ENCODE peak calls at places on chromosomes 5 and 9, in ten cellular contexts. L is T follicular helper cell, E is dermis blood vessel endothelial cell, M is DMS153, T is HTR-8/SVneo, J is sciatic nerve, K is HL-60, C is retinal pigment epithelial cell, P is SW480, B is psoas muscle. N is an unnamed sample.

GRCh38 chr5:137743031-137743640 is 7.2 kb upstream of the KLHL3 start:
- DNase-seq in L (peak; percentile 56), E (peak; percentile 90), M (peak; percentile 33), T (peak; percentile 54), J (no peak), K (no peak), C (no peak), P (peak; percentile 79), B (no peak), N (peak; percentile 48)

GRCh38 chr5:77850536-77851228 is 74.5 kb upstream of the TBCA start:
- DNase-seq in L (no peak), E (peak; percentile 4), M (no peak), T (no peak), J (no peak), K (no peak), C (no peak), P (no peak), B (no peak), N (no peak)

GRCh38 chr5:179407191-179408175 is 62.2 kb upstream of the ADAMTS2 start:
- DNase-seq in L (no peak), E (no peak), M (no peak), T (no peak), J (no peak), K (no peak), C (no peak), P (no peak), B (no peak), N (no peak)

GRCh38 chr5:6705088-6705487 is 8.1 kb upstream of the TENT4A start:
- DNase-seq in L (no peak), E (peak; percentile 39), M (no peak), T (no peak), J (no peak), K (no peak), C (no peak), P (no peak), B (no peak), N (no peak)

GRCh38 chr5:160496784-160497183 is 75.1 kb downstream of the PTTG1 start:
- DNase-seq in L (no peak), E (no peak), M (no peak), T (no peak), J (no peak), K (no peak), C (no peak), P (no peak), B (no peak), N (no peak)

GRCh38 chr9:22240619-22241018 is 206.0 kb upstream of the DMRTA1 start:
- DNase-seq in L (no peak), E (peak; percentile 43), M (no peak), T (no peak), J (no peak), K (no peak), C (no peak), P (no peak), B (no peak), N (no peak)

GRCh38 chr9:83933804-83934203 is 12.6 kb upstream of the KIF27 start:
- DNase-seq in L (no peak), E (no peak), M (no peak), T (no peak), J (no peak), K (peak; percentile 70), C (no peak), P (no peak), B (peak; percentile 68), N (no peak)

GRCh38 chr5:54243483-54244080 is 66.8 kb downstream of the ARL15 start:
- DNase-seq in L (peak; percentile 3), E (peak; percentile 65), M (no peak), T (peak; percentile 41), J (no peak), K (no peak), C (no peak), P (peak; percentile 24), B (no peak), N (no peak)

GRCh38 chr5:10319202-10319851 is 11.6 kb upstream of the CMBL start:
- DNase-seq in L (no peak), E (no peak), M (no peak), T (no peak), J (peak; percentile 43), K (no peak), C (no peak), P (no peak), B (peak; percentile 78), N (no peak)

GRCh38 chr9:127629468-127630081 is 17.5 kb downstream of the STXBP1 start:
- DNase-seq in L (no peak), E (peak; percentile 38), M (no peak), T (no peak), J (peak; percentile 53), K (no peak), C (no peak), P (no peak), B (no peak), N (no peak)

GRCh38 chr5:115366223-115366622 is 69.8 kb upstream of the CCDC112 start:
- DNase-seq in L (no peak), E (peak; percentile 98), M (no peak), T (peak; percentile 86), J (no peak), K (no peak), C (peak; percentile 96), P (peak; percentile 68), B (peak; percentile 59), N (no peak)

GRCh38 chr5:124888050-124888506 is 141.6 kb upstream of the ZNF608 start:
- DNase-seq in L (no peak), E (no peak), M (no peak), T (no peak), J (no peak), K (no peak), C (no peak), P (peak; percentile 39), B (no peak), N (no peak)

GRCh38 chr9:26086396-26086795 is 408.2 kb upstream of the TUSC1 start:
- DNase-seq in L (no peak), E (no peak), M (no peak), T (no peak), J (no peak), K (no peak), C (no peak), P (no peak), B (no peak), N (no peak)

GRCh38 chr9:135914921-135915320 is 7.6 kb upstream of the CAMSAP1 start:
- DNase-seq in L (no peak), E (peak; percentile 59), M (no peak), T (no peak), J (no peak), K (no peak), C (no peak), P (no peak), B (no peak), N (no peak)

GRCh38 chr9:35852876-35853865 is 17.0 kb downstream of the OR13J1 start:
- DNase-seq in L (no peak), E (no peak), M (no peak), T (no peak), J (peak; percentile 47), K (no peak), C (no peak), P (no peak), B (no peak), N (no peak)

GRCh38 chr5:1037671-1038416 is 29.2 kb downstream of the NKD2 start:
- DNase-seq in L (no peak), E (no peak), M (no peak), T (no peak), J (no peak), K (no peak), C (no peak), P (no peak), B (peak; percentile 50), N (peak; percentile 34)

GRCh38 chr5:127060470-127060985 is 12.8 kb downstream of the C5orf63 start:
- DNase-seq in L (no peak), E (no peak), M (no peak), T (no peak), J (no peak), K (no peak), C (no peak), P (no peak), B (no peak), N (no peak)

GRCh38 chr9:16303506-16303905 is 567.0 kb downstream of the BNC2 start:
- DNase-seq in L (no peak), E (no peak), M (no peak), T (no peak), J (no peak), K (no peak), C (no peak), P (no peak), B (no peak), N (no peak)

GRCh38 chr5:1437452-1437851 is 7.8 kb downstream of the SLC6A3 start:
- DNase-seq in L (no peak), E (peak; percentile 54), M (peak; percentile 52), T (peak; percentile 83), J (no peak), K (no peak), C (no peak), P (peak; percentile 84), B (no peak), N (no peak)

GRCh38 chr5:38438757-38439156 is 117.7 kb downstream of the LIFR start:
- DNase-seq in L (no peak), E (no peak), M (no peak), T (no peak), J (no peak), K (no peak), C (no peak), P (no peak), B (no peak), N (no peak)

GRCh38 chr9:129568560-129569505 is 52.1 kb downstream of the C9orf50 start:
- DNase-seq in L (peak; percentile 12), E (peak; percentile 21), M (no peak), T (no peak), J (peak; percentile 85), K (no peak), C (no peak), P (peak; percentile 76), B (peak; percentile 67), N (no peak)

GRCh38 chr5:137194300-137194699 is 304.8 kb downstream of the SPOCK1 start:
- DNase-seq in L (no peak), E (no peak), M (no peak), T (no peak), J (no peak), K (no peak), C (no peak), P (no peak), B (no peak), N (no peak)

GRCh38 chr5:142753114-142753764 is 16.9 kb upstream of the ARHGAP26 start:
- DNase-seq in L (no peak), E (peak; percentile 55), M (no peak), T (no peak), J (no peak), K (no peak), C (no peak), P (no peak), B (peak; percentile 81), N (no peak)

GRCh38 chr5:160175438-160176218 is 53.7 kb upstream of the FABP6 start:
- DNase-seq in L (no peak), E (no peak), M (no peak), T (peak; percentile 34), J (peak; percentile 66), K (no peak), C (no peak), P (no peak), B (peak; percentile 62), N (no peak)

GRCh38 chr5:65830856-65831255 is 95.5 kb upstream of the ERBIN start:
- DNase-seq in L (no peak), E (no peak), M (no peak), T (no peak), J (no peak), K (no peak), C (no peak), P (no peak), B (no peak), N (no peak)

GRCh38 chr5:38648703-38649291 is 92.4 kb upstream of the LIFR start:
- DNase-seq in L (no peak), E (no peak), M (no peak), T (no peak), J (no peak), K (no peak), C (no peak), P (no peak), B (no peak), N (no peak)

GRCh38 chr5:165309446-165309845 is 1804.0 kb downstream of the MAT2B start:
- DNase-seq in L (no peak), E (no peak), M (no peak), T (no peak), J (no peak), K (no peak), C (no peak), P (no peak), B (no peak), N (no peak)

GRCh38 chr5:126182901-126183695 is 240.1 kb upstream of the GRAMD2B start:
- DNase-seq in L (no peak), E (no peak), M (no peak), T (no peak), J (no peak), K (no peak), C (no peak), P (no peak), B (no peak), N (no peak)

N was measured in CD14-positive monocyte.